ENCODE peak calls at places on chromosomes 13 and 19, in five cellular contexts. D, W, N, G and R are unnamed samples.

GRCh38 chr13:19860884-19861655 is 2.4 kb downstream of the ZMYM5 start:
- DNase-seq in D (no peak), G (no peak), W (peak), N (peak), R (peak)

GRCh38 chr13:24199016-24199415 is 38.5 kb downstream of the SPATA13 start:
- DNase-seq in W (no peak), D (no peak), N (no peak), G (no peak), R (no peak)

GRCh38 chr19:7550987-7551761 is 15.7 kb downstream of the PNPLA6 start:
- DNase-seq in G (peak), N (peak), W (peak), D (peak), R (peak)

GRCh38 chr13:88000239-88000638 is 329.1 kb downstream of the SLITRK5 start:
- DNase-seq in N (peak), W (no peak), G (no peak), D (no peak), R (no peak)

GRCh38 chr19:52398091-52398461 is 427 bp downstream of the ZNF528 start:
- DNase-seq in N (no peak), D (no peak), W (no peak), G (no peak), R (no peak)

GRCh38 chr19:52102163-52102562 is 6.6 kb upstream of the ZNF841 start:
- DNase-seq in W (no peak), N (no peak), D (no peak), G (no peak), R (no peak)

GRCh38 chr13:83987394-83987793 is 105.1 kb upstream of the SLITRK1 start:
- DNase-seq in N (no peak), D (no peak), W (no peak), G (no peak), R (no peak)

GRCh38 chr13:98717256-98717655 is 35.2 kb downstream of the SLC15A1 start:
- DNase-seq in W (no peak), D (no peak), G (no peak), N (no peak), R (no peak)

GRCh38 chr13:106486287-106486686 is 49.2 kb downstream of the EFNB2 start:
- DNase-seq in G (no peak), D (no peak), N (no peak), W (no peak), R (no peak)

GRCh38 chr19:45217957-45218334 is 27.3 kb downstream of the EXOC3L2 start:
- DNase-seq in D (peak), N (no peak), W (no peak), G (no peak), R (no peak)

GRCh38 chr19:46687438-46688145 is 26.6 kb upstream of the DACT3 start:
- DNase-seq in N (no peak), W (no peak), G (no peak), D (no peak), R (no peak)

GRCh38 chr19:10744222-10744847 is 26.5 kb downstream of the DNM2 start:
- DNase-seq in W (no peak), D (no peak), N (no peak), G (no peak), R (no peak)

GRCh38 chr19:3407556-3408516 is 41.5 kb downstream of the NFIC start:
- DNase-seq in N (no peak), G (no peak), W (no peak), D (no peak), R (no peak)

GRCh38 chr13:95300625-95301134 is 571 bp downstream of the ABCC4 start:
- DNase-seq in D (peak), G (peak), N (peak), W (peak), R (no peak)

GRCh38 chr13:23794267-23795161 is 94.7 kb downstream of the MIPEP start:
- DNase-seq in W (no peak), N (peak), G (no peak), D (no peak), R (no peak)

GRCh38 chr19:49655570-49656455 is 9.8 kb downstream of the IRF3 start:
- DNase-seq in D (no peak), G (no peak), W (no peak), N (no peak), R (no peak)
- H3K9ac ChIP-seq in D (no peak), G (no peak), W (no peak), N (no peak), R (no peak)

DNA sequence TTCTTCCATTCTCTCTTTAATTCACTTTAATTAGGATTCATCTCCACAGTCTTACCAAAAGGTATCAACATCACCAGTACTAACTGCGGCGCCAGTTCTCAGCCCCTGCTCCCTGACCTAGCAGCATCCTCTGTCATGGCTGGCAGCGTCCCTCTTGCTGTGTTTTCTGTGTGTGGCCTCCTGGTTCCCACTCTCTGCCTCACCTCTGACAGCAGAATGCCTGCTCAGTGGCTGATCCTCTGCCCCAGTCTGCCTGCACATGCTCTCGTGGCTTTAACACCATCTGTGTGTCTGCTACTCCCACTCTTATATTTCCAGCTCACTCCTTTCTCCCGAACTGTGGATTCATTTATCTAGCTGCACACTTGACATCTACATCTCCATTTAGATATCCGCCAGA is 341.5 kb downstream of the MTUS2 start:
- DNase-seq in N (no peak), D (no peak), G (no peak), W (no peak), R (no peak)
- H2BK12ac ChIP-seq in N (peak), D (no peak), G (no peak), W (no peak), R (no peak)

GRCh38 chr13:109163052-109163413 is 533.6 kb downstream of the MYO16 start:
- DNase-seq in W (no peak), G (no peak), D (no peak), N (no peak), R (no peak)
- H3K9ac ChIP-seq in W (no peak), G (no peak), D (no peak), N (no peak), R (no peak)

DNA sequence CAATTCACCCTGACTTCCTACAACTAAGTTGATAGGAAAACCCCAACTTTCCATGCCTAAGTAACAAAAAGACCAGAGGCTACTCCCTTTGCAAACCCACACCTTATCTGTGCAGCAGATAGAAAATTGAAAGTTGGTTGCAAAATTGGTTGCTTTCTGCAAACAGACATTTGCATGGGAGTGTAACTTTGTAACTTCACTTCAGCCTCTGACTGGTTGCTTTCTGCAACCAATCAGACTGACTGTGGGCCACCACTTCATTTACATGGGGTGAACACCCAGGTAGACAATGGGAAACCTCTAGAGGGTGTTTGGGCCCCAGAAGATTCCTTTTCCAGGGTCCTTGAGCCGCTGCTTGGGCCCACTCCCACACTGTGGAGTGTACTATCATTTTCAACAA is 9.8 kb downstream of the TEX30 start:
- DNase-seq in W (no peak), N (no peak), D (no peak), G (no peak), R (no peak)
- H2BK12ac ChIP-seq in W (no peak), N (no peak), D (no peak), G (no peak), R (no peak)